ENCODE peak calls at places on chromosomes 11 and 22, in four cellular contexts. Q is GOT3, X is ecto neural progenitor cell, G is nephron progenitor cell. F is an unnamed sample.

GRCh38 chr11:109784536-109784935 is 308.7 kb upstream of the ZC3H12C start:
- DNase-seq in Q (no peak), X (no peak), G (no peak), F (no peak)

GRCh38 chr22:19615867-19616581 is 91.8 kb upstream of the CLDN5 start:
- DNase-seq in Q (no peak), X (no peak), G (no peak), F (no peak)

GRCh38 chr11:35593143-35593542 is 25.1 kb upstream of the FJX1 start:
- DNase-seq in Q (no peak), X (no peak), G (no peak), F (no peak)

GRCh38 chr11:64632237-64632636 is 41.2 kb downstream of the SLC22A12 start:
- DNase-seq in Q (no peak), X (no peak), G (no peak), F (no peak)

GRCh38 chr22:47678667-47679287 is 916.3 kb downstream of the TBC1D22A start:
- DNase-seq in Q (no peak), X (peak), G (no peak), F (no peak)

GRCh38 chr11:69278091-69278867 is 15.7 kb upstream of the MYEOV start:
- DNase-seq in Q (no peak), X (no peak), G (peak), F (no peak)

GRCh38 chr11:19474954-19475811 is 234.4 kb upstream of the E2F8 start:
- DNase-seq in Q (no peak), X (no peak), G (no peak), F (peak)

GRCh38 chr11:65719887-65720236 is 736 bp downstream of the RNASEH2C start:
- DNase-seq in Q (no peak), X (no peak), G (no peak), F (no peak)

GRCh38 chr11:33801821-33802413 is 27.6 kb upstream of the FBXO3 start:
- DNase-seq in Q (no peak), X (no peak), G (peak), F (peak)

GRCh38 chr22:26066534-26066933 is 102.7 kb upstream of the SEZ6L start:
- DNase-seq in Q (no peak), X (peak), G (peak), F (peak)

GRCh38 chr11:69504576-69505420 is 23.3 kb downstream of the LINC01488 start:
- DNase-seq in Q (no peak), X (no peak), G (no peak), F (no peak)

GRCh38 chr11:12482839-12483238 is 105.5 kb downstream of the PARVA start:
- DNase-seq in Q (no peak), X (no peak), G (no peak), F (no peak)

GRCh38 chr11:126193038-126193478 is 18.4 kb downstream of the RPUSD4 start:
- DNase-seq in Q (no peak), X (no peak), G (peak), F (no peak)

GRCh38 chr11:105670811-105671210 is 60.9 kb downstream of the GRIA4 start:
- DNase-seq in Q (no peak), X (no peak), G (no peak), F (no peak)